ENCODE peak calls at places on chromosome 18, in nine cellular contexts. E is heart left ventricle, G is brain microvascular endothelial cell, W is HCT116, H is left lung, U is PC-3, Q is RWPE1, J is neural progenitor cell, Z is adrenal gland. D is an unnamed sample.
A peak's percentile ranks its signal among the peaks of the same experiment; 100 is the strongest.

GRCh38 chr18:70292628-70293027 is 3.8 kb downstream of the SOCS6 start:
- DNase-seq in J (no peak), Z (no peak), H (no peak), Q (no peak), G (no peak), U (no peak), E (no peak), W (no peak), D (peak; percentile 62)

GRCh38 chr18:56030060-56030459 is 442.1 kb upstream of the TCF4 start:
- DNase-seq in Z (no peak), U (no peak), J (no peak), G (no peak), H (no peak), E (no peak), Q (no peak), W (no peak), D (no peak)

GRCh38 chr18:76161983-76162382 is 333.1 kb downstream of the ZNF516 start:
- DNase-seq in H (no peak), Q (no peak), W (no peak), J (no peak), Z (no peak), E (no peak), G (no peak), U (no peak), D (no peak)

GRCh38 chr18:332721-333513 is 65.1 kb upstream of the THOC1 start:
- DNase-seq in H (no peak), E (peak; percentile 77), Z (no peak), U (no peak), W (no peak), Q (no peak), G (no peak), J (no peak), D (no peak)

GRCh38 chr18:79321625-79322024 is 74.1 kb upstream of the NFATC1 start:
- DNase-seq in G (no peak), W (no peak), U (no peak), J (no peak), Z (no peak), H (no peak), E (no peak), Q (no peak), D (no peak)

GRCh38 chr18:31041346-31042067 is 1.0 kb downstream of the DSC3 start:
- DNase-seq in Q (peak; percentile 25), E (no peak), U (peak; percentile 47), W (no peak), J (peak; percentile 64), Z (no peak), H (no peak), G (no peak), D (peak; percentile 22)

GRCh38 chr18:9017170-9017899 is 85.2 kb upstream of the NDUFV2 start:
- DNase-seq in U (peak; percentile 97), W (peak; percentile 90), E (peak; percentile 80), H (peak; percentile 79), G (peak; percentile 90), Z (peak; percentile 88), Q (peak; percentile 94), J (peak; percentile 72), D (peak; percentile 45)

GRCh38 chr18:65567372-65567771 is 183.4 kb upstream of the CDH7 start:
- DNase-seq in J (peak; percentile 23), Q (peak; percentile 6), G (no peak), W (no peak), Z (no peak), H (no peak), E (no peak), U (peak; percentile 64), D (no peak)

GRCh38 chr18:67302043-67302442 is 214.5 kb downstream of the DSEL start:
- DNase-seq in H (no peak), U (peak; percentile 39), Z (no peak), G (peak; percentile 3), W (no peak), J (no peak), Q (peak; percentile 1), E (no peak), D (no peak)

GRCh38 chr18:7950380-7951143 is 383.4 kb downstream of the PTPRM start:
- DNase-seq in W (peak; percentile 87), J (no peak), Z (peak; percentile 31), U (peak; percentile 95), Q (peak; percentile 93), E (no peak), G (peak; percentile 85), H (no peak), D (peak; percentile 36)

GRCh38 chr18:77057043-77057442 is 75.5 kb downstream of the MBP start:
- DNase-seq in H (peak; percentile 73), W (no peak), Z (peak; percentile 22), U (no peak), Q (no peak), J (no peak), E (peak; percentile 77), G (no peak), D (no peak)

GRCh38 chr18:76496200-76496890 is 1.3 kb upstream of the ZNF516 start:
- DNase-seq in H (peak; percentile 85), U (no peak), G (peak; percentile 48), J (peak; percentile 88), Q (peak; percentile 2), E (peak; percentile 73), Z (peak; percentile 76), W (no peak), D (peak; percentile 74)

GRCh38 chr18:74556166-74556565 is 21.9 kb downstream of the CNDP1 start:
- DNase-seq in U (no peak), H (no peak), J (no peak), Q (no peak), Z (no peak), W (no peak), G (no peak), E (no peak), D (no peak)

GRCh38 chr18:2780750-2781149 is 66.1 kb upstream of the EMILIN2 start:
- DNase-seq in Q (no peak), U (no peak), E (no peak), H (no peak), W (no peak), J (no peak), Z (no peak), G (no peak), D (no peak)

GRCh38 chr18:75923169-75923568 is 495.7 kb upstream of the SMIM21 start:
- DNase-seq in Z (peak; percentile 32), Q (peak; percentile 58), W (peak; percentile 10), G (peak; percentile 1), H (peak; percentile 53), U (peak; percentile 31), E (peak; percentile 91), J (no peak), D (no peak)

GRCh38 chr18:58754544-58755068 is 83.3 kb downstream of the MALT1 start:
- DNase-seq in G (no peak), W (no peak), Q (no peak), J (peak; percentile 57), Z (peak; percentile 38), U (no peak), E (peak; percentile 75), H (peak; percentile 58), D (no peak)

GRCh38 chr18:445090-445489 is 55.4 kb downstream of the COLEC12 start:
- DNase-seq in J (no peak), Q (no peak), Z (no peak), E (no peak), U (no peak), G (no peak), W (no peak), H (no peak), D (no peak)

DNA sequence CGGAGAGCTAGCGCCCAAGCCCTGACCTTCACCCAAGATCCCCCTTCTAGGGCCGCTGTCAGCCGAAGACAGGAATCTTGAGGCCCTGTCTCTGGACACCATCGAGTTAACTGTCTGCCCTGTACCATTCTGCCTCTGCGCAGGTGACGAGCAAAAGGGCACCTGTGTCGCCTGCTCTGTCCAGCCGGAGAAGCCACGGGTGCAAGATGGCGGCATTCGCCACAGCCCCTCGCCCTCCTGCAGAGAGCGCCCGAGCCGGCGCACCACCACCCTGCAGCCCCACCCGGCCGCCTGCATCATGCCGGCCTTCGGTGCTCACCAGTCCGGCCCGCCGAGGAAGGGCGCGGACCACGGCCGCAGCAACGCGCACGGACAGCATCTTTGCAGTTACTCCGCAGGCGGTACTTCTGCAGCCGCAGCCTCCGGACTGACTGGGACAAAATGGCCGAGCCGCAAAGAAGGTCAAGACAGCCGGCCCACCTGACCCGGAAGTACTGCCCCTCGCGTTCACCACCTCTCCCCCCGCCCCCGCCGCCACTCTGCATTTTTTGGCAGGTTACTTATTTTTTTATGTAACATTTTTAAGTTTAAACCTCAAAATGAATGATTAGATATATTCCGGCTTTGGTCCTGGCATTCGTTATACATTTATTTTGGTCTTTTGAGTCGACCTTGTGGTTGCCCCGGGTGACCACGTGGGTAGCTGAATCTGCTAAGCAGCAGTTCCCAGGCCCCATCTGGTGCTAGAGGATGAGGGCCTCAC is at the start of gene ATP5F1A:
- DNase-seq in G (peak; percentile 84), Q (peak; percentile 78), U (peak; percentile 52), J (peak; percentile 89), H (peak; percentile 92), E (peak; percentile 95), Z (peak; percentile 92), W (peak; percentile 58), D (peak; percentile 91)
- H3K27ac ChIP-seq in G (peak within 1 kb of the TSS; percentile 88), Q (peak within 1 kb of the TSS; percentile 89), U (peak within 1 kb of the TSS; percentile 64), J (peak within 1 kb of the TSS; percentile 77), H (peak within 1 kb of the TSS; percentile 91), E (peak within 1 kb of the TSS; percentile 95), Z (peak within 1 kb of the TSS; percentile 77), W (peak within 1 kb of the TSS; percentile 91), D (peak within 1 kb of the TSS; percentile 98)

DNA sequence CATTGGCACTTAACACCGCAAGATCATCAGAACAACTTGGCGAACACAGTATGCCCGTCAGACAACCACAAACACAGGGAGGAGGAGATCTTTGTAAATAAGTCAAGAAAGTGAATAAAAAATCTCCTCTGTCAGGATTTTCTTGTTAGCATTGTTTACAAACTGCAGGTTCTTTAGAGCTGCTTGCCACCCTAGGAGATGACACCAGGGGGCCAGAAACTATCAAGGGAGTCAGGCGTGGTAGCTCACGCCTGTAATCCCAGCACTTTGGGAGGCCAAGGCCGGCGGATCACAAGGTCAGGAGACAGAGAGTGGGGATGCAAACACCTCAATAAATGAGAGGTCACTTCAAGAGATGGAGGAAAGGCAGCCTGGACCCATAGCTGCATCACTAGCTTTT is 428.1 kb downstream of the SETBP1 start:
- DNase-seq in E (no peak), J (no peak), Q (no peak), W (no peak), G (no peak), U (no peak), Z (no peak), H (no peak), D (no peak)
- TF ChIP-seq CTCF in E (no peak), J (no peak), Q (no peak), W (no peak), G (peak; percentile 10), U (no peak), Z (no peak), H (no peak), D (no peak)

DNA sequence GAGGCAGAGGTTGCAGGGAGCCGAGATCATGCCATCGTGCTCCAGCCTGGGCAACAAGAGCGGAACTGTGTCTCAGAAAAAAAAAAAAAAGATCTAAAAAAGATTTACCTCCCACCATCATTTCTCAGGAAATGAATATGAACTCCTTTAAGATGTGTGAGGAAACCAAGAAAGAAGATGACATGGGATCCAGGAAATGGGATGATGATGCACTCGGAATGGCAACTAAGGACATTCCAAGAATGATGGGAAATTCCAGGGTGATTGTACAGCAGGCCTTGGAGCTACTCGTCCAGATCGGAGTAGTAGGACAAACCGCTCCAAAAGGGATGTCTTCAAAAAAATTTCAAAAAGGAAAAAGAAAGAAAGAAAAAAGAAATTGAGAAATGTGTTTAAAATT is 84.9 kb upstream of the PMAIP1 start:
- DNase-seq in H (no peak), E (no peak), Q (peak; percentile 2), G (peak; percentile 86), U (peak; percentile 35), W (no peak), J (no peak), Z (no peak), D (no peak)
- H3K27ac ChIP-seq in H (no peak overlapping the region), E (no peak overlapping the region), Q (no peak overlapping the region), G (peak overlapping the region; percentile 72), U (no peak overlapping the region), W (no peak overlapping the region), J (no peak overlapping the region), Z (no peak overlapping the region), D (no peak overlapping the region)

GRCh38 chr18:48020337-48021250 is 90.1 kb upstream of the SMAD2 start:
- DNase-seq in Q (no peak), J (no peak), E (no peak), W (no peak), G (no peak), H (peak; percentile 20), Z (no peak), U (no peak), D (no peak)
- TF ChIP-seq CTCF in Q (no peak), J (no peak), E (no peak), W (no peak), G (no peak), H (no peak), Z (no peak), U (no peak), D (no peak)